ENCODE peak calls at places on chromosomes 3 and 15, in six cellular contexts. One of them, this sample, is unnamed.

GRCh38 chr3:123390865-123391613 is 57.9 kb downstream of the ADCY5 start:
- DNase-seq in neural progenitor cell: no peak
- DNase-seq in SJSA1: peak; percentile 25
- DNase-seq in tibial artery: no peak
- DNase-seq in adrenal gland: peak; percentile 73
- DNase-seq in Panc1: no peak
- DNase-seq in this sample: no peak

GRCh38 chr3:63290686-63291085 is 12.6 kb downstream of the SYNPR start:
- DNase-seq in neural progenitor cell: no peak
- DNase-seq in adrenal gland: no peak
- DNase-seq in tibial artery: no peak
- DNase-seq in Panc1: no peak
- DNase-seq in SJSA1: no peak
- DNase-seq in this sample: no peak

GRCh38 chr15:84749111-84749991 is 959 bp downstream of the ZNF592 start:
- DNase-seq in Panc1: no peak
- DNase-seq in SJSA1: peak; percentile 53
- DNase-seq in adrenal gland: peak; percentile 71
- DNase-seq in tibial artery: peak; percentile 66
- DNase-seq in neural progenitor cell: peak; percentile 53
- DNase-seq in this sample: peak; percentile 45

GRCh38 chr3:108388136-108389132 is 92.1 kb downstream of the HHLA2 start:
- DNase-seq in adrenal gland: no peak
- DNase-seq in Panc1: no peak
- DNase-seq in SJSA1: no peak
- DNase-seq in tibial artery: no peak
- DNase-seq in neural progenitor cell: no peak
- DNase-seq in this sample: no peak

GRCh38 chr3:73453676-73454075 is 171.1 kb downstream of the PDZRN3 start:
- DNase-seq in SJSA1: peak; percentile 9
- DNase-seq in Panc1: no peak
- DNase-seq in tibial artery: no peak
- DNase-seq in adrenal gland: no peak
- DNase-seq in neural progenitor cell: no peak
- DNase-seq in this sample: no peak

GRCh38 chr3:160163259-160163878 is 61.9 kb upstream of the C3orf80 start:
- DNase-seq in SJSA1: no peak
- DNase-seq in tibial artery: no peak
- DNase-seq in Panc1: peak; percentile 15
- DNase-seq in adrenal gland: no peak
- DNase-seq in neural progenitor cell: no peak
- DNase-seq in this sample: no peak

GRCh38 chr15:49247556-49248102 is 77.6 kb downstream of the GALK2 start:
- DNase-seq in SJSA1: no peak
- DNase-seq in neural progenitor cell: no peak
- DNase-seq in Panc1: no peak
- DNase-seq in tibial artery: no peak
- DNase-seq in adrenal gland: no peak
- DNase-seq in this sample: no peak

GRCh38 chr3:40464339-40465110 is 7.4 kb downstream of the RPL14 start:
- DNase-seq in Panc1: no peak
- DNase-seq in tibial artery: no peak
- DNase-seq in SJSA1: no peak
- DNase-seq in neural progenitor cell: no peak
- DNase-seq in adrenal gland: no peak
- DNase-seq in this sample: no peak

GRCh38 chr3:12193485-12194165 is 34.9 kb upstream of the TIMP4 start:
- DNase-seq in tibial artery: peak; percentile 81
- DNase-seq in Panc1: peak; percentile 86
- DNase-seq in adrenal gland: no peak
- DNase-seq in neural progenitor cell: no peak
- DNase-seq in SJSA1: peak; percentile 92
- DNase-seq in this sample: no peak

GRCh38 chr3:195187609-195188529 is 83.1 kb downstream of the XXYLT1 start:
- DNase-seq in adrenal gland: no peak
- DNase-seq in tibial artery: no peak
- DNase-seq in Panc1: no peak
- DNase-seq in neural progenitor cell: no peak
- DNase-seq in SJSA1: no peak
- DNase-seq in this sample: no peak

GRCh38 chr3:157475921-157476395 is 27.3 kb downstream of the VEPH1 start:
- DNase-seq in SJSA1: peak; percentile 5
- DNase-seq in neural progenitor cell: no peak
- DNase-seq in tibial artery: no peak
- DNase-seq in Panc1: no peak
- DNase-seq in adrenal gland: no peak
- DNase-seq in this sample: no peak

GRCh38 chr3:21154911-21155310 is 596.1 kb downstream of the ZNF385D start:
- DNase-seq in neural progenitor cell: no peak
- DNase-seq in Panc1: no peak
- DNase-seq in tibial artery: no peak
- DNase-seq in SJSA1: no peak
- DNase-seq in adrenal gland: no peak
- DNase-seq in this sample: no peak

GRCh38 chr3:181317521-181317920 is 328.0 kb upstream of the DNAJC19 start:
- DNase-seq in neural progenitor cell: peak; percentile 40
- DNase-seq in Panc1: no peak
- DNase-seq in SJSA1: no peak
- DNase-seq in adrenal gland: no peak
- DNase-seq in tibial artery: no peak
- DNase-seq in this sample: no peak

GRCh38 chr3:165954171-165954570 is 116.9 kb upstream of the BCHE start:
- DNase-seq in adrenal gland: no peak
- DNase-seq in neural progenitor cell: no peak
- DNase-seq in Panc1: no peak
- DNase-seq in tibial artery: no peak
- DNase-seq in SJSA1: no peak
- DNase-seq in this sample: no peak

GRCh38 chr3:33131328-33132018 is 17.7 kb downstream of the CRTAP start:
- DNase-seq in tibial artery: no peak
- DNase-seq in adrenal gland: peak; percentile 50
- DNase-seq in SJSA1: peak; percentile 72
- DNase-seq in neural progenitor cell: peak; percentile 83
- DNase-seq in Panc1: no peak
- DNase-seq in this sample: no peak

GRCh38 chr3:2110597-2111117 is 12.0 kb downstream of the CNTN4 start:
- DNase-seq in tibial artery: no peak
- DNase-seq in Panc1: no peak
- DNase-seq in SJSA1: no peak
- DNase-seq in neural progenitor cell: no peak
- DNase-seq in adrenal gland: no peak
- DNase-seq in this sample: no peak

GRCh38 chr3:62529230-62529629 is 155.9 kb upstream of the FEZF2 start:
- DNase-seq in SJSA1: no peak
- DNase-seq in tibial artery: no peak
- DNase-seq in adrenal gland: peak; percentile 31
- DNase-seq in neural progenitor cell: peak; percentile 82
- DNase-seq in Panc1: no peak
- DNase-seq in this sample: peak; percentile 29

GRCh38 chr3:171168086-171168485 is 141.6 kb upstream of the SLC2A2 start:
- DNase-seq in tibial artery: no peak
- DNase-seq in Panc1: no peak
- DNase-seq in SJSA1: no peak
- DNase-seq in adrenal gland: peak; percentile 83
- DNase-seq in neural progenitor cell: peak; percentile 44
- DNase-seq in this sample: no peak

GRCh38 chr3:125054436-125055164 is 1.2 kb downstream of the HEG1 start:
- DNase-seq in neural progenitor cell: peak; percentile 53
- DNase-seq in tibial artery: no peak
- DNase-seq in SJSA1: peak; percentile 78
- DNase-seq in adrenal gland: no peak
- DNase-seq in Panc1: no peak
- DNase-seq in this sample: no peak

GRCh38 chr3:116069024-116069423 is 376.3 kb downstream of the LSAMP start:
- DNase-seq in SJSA1: no peak
- DNase-seq in neural progenitor cell: no peak
- DNase-seq in Panc1: no peak
- DNase-seq in tibial artery: no peak
- DNase-seq in adrenal gland: no peak
- DNase-seq in this sample: no peak

DNA sequence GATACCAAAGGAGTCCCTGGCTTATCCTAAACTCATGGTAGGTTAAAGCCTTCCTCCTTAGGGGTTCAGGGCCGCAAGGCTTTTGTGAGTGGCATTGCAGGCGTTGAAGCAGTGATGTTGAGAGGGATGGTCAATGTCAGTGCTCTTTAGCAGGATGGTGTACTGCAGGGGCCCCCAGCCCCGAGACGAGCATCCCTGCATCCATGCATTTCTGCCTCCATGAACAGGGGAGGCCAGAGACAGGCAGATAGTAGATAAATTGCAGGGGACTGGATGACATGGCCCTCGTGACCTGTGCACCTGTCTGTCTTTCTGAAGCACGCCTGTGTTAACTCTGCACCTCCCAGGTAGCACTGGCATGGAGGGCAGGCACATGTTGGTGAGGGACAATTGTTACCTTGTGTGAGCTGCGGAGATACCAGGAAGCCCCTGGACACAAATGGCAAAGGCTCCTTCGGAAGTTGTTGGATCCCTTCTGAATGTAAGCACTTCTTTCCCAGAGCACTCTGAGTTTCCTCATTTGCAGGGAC is 133.5 kb downstream of the SNRPN start:
- DNase-seq in adrenal gland: no peak
- DNase-seq in tibial artery: peak; percentile 20
- DNase-seq in Panc1: no peak
- DNase-seq in SJSA1: no peak
- DNase-seq in neural progenitor cell: no peak
- DNase-seq in this sample: no peak
- H3K36me3 ChIP-seq in adrenal gland: peaks cover 57% of the 10 kb centered on the region
- H3K36me3 ChIP-seq in tibial artery: peaks cover 98% of the 10 kb centered on the region
- H3K36me3 ChIP-seq in Panc1: no peaks in the 10 kb centered on the region
- H3K36me3 ChIP-seq in SJSA1: no peaks in the 10 kb centered on the region
- H3K36me3 ChIP-seq in neural progenitor cell: no peaks in the 10 kb centered on the region
- H3K36me3 ChIP-seq in this sample: peaks cover 99% of the 10 kb centered on the region

GRCh38 chr15:63709365-63709764 is 112.2 kb downstream of the FBXL22 start:
- DNase-seq in SJSA1: no peak
- DNase-seq in Panc1: no peak
- DNase-seq in tibial artery: no peak
- DNase-seq in neural progenitor cell: no peak
- DNase-seq in adrenal gland: no peak
- DNase-seq in this sample: no peak
- H3K4me3 ChIP-seq in SJSA1: no peak overlapping the region
- H3K4me3 ChIP-seq in Panc1: no peak overlapping the region
- H3K4me3 ChIP-seq in tibial artery: no peak overlapping the region
- H3K4me3 ChIP-seq in neural progenitor cell: no peak overlapping the region
- H3K4me3 ChIP-seq in adrenal gland: no peak overlapping the region
- H3K4me3 ChIP-seq in this sample: no peak overlapping the region

DNA sequence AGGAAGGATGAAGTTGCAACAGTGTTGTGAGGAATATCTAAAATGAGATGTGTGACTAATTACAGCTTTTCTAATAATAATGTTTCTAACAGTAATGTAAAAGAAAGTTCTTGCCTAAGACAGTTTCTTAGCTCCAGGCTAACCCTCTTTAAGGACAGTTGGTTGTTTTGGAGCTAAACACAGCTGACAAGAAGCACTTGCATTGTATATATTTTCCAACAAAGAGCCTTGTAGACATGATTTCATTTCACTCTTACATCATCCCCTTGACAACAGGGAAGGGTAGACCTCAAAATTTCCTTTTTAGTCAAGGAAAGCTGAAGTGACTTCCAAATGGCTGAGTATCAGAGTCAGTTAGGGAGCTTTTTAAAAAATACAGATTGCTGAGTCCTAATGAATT is 4.0 kb downstream of the ARID3B start:
- DNase-seq in adrenal gland: no peak
- DNase-seq in neural progenitor cell: no peak
- DNase-seq in SJSA1: no peak
- DNase-seq in tibial artery: no peak
- DNase-seq in Panc1: no peak
- DNase-seq in this sample: no peak
- H3K36me3 ChIP-seq in adrenal gland: no peaks in the 10 kb centered on the region
- H3K36me3 ChIP-seq in neural progenitor cell: peaks cover 15% of the 10 kb centered on the region
- H3K36me3 ChIP-seq in SJSA1: peaks cover 5% of the 10 kb centered on the region
- H3K36me3 ChIP-seq in tibial artery: peaks cover 7% of the 10 kb centered on the region
- H3K36me3 ChIP-seq in Panc1: peaks cover 2% of the 10 kb centered on the region
- H3K36me3 ChIP-seq in this sample: peaks cover 6% of the 10 kb centered on the region

GRCh38 chr3:42497009-42497731 is 5.3 kb upstream of the VIPR1 start:
- DNase-seq in neural progenitor cell: peak; percentile 79
- DNase-seq in adrenal gland: no peak
- DNase-seq in SJSA1: peak; percentile 49
- DNase-seq in Panc1: no peak
- DNase-seq in tibial artery: peak; percentile 50
- DNase-seq in this sample: no peak
- H3K4me3 ChIP-seq in neural progenitor cell: no peak overlapping the region
- H3K4me3 ChIP-seq in adrenal gland: no peak overlapping the region
- H3K4me3 ChIP-seq in SJSA1: peak overlapping the region; percentile 15
- H3K4me3 ChIP-seq in Panc1: no peak overlapping the region
- H3K4me3 ChIP-seq in tibial artery: peak overlapping the region; percentile 18
- H3K4me3 ChIP-seq in this sample: no peak overlapping the region

GRCh38 chr15:40982855-40983254 is 29.6 kb downstream of the CHAC1 start:
- DNase-seq in adrenal gland: peak; percentile 41
- DNase-seq in SJSA1: peak; percentile 80
- DNase-seq in tibial artery: peak; percentile 84
- DNase-seq in neural progenitor cell: no peak
- DNase-seq in Panc1: no peak
- DNase-seq in this sample: peak; percentile 32
- H3K36me3 ChIP-seq in adrenal gland: peaks cover 98% of the 10 kb centered on the region
- H3K36me3 ChIP-seq in SJSA1: peaks cover 95% of the 10 kb centered on the region
- H3K36me3 ChIP-seq in tibial artery: peaks cover 60% of the 10 kb centered on the region
- H3K36me3 ChIP-seq in neural progenitor cell: peaks cover 5% of the 10 kb centered on the region
- H3K36me3 ChIP-seq in Panc1: peaks cover 42% of the 10 kb centered on the region
- H3K36me3 ChIP-seq in this sample: no peaks in the 10 kb centered on the region

GRCh38 chr3:27353221-27353620 is 16.0 kb downstream of the NEK10 start:
- DNase-seq in tibial artery: no peak
- DNase-seq in SJSA1: no peak
- DNase-seq in adrenal gland: no peak
- DNase-seq in neural progenitor cell: no peak
- DNase-seq in Panc1: no peak
- DNase-seq in this sample: no peak

GRCh38 chr3:27354588-27355203 is 14.5 kb downstream of the NEK10 start:
- DNase-seq in tibial artery: no peak
- DNase-seq in neural progenitor cell: peak; percentile 50
- DNase-seq in adrenal gland: no peak
- DNase-seq in SJSA1: no peak
- DNase-seq in Panc1: no peak
- DNase-seq in this sample: no peak

GRCh38 chr3:27352047-27352446 is 17.1 kb downstream of the NEK10 start:
- DNase-seq in adrenal gland: no peak
- DNase-seq in neural progenitor cell: no peak
- DNase-seq in SJSA1: no peak
- DNase-seq in tibial artery: no peak
- DNase-seq in Panc1: no peak
- DNase-seq in this sample: no peak

GRCh38 chr3:27356976-27357375 is 12.2 kb downstream of the NEK10 start:
- DNase-seq in tibial artery: no peak
- DNase-seq in neural progenitor cell: no peak
- DNase-seq in adrenal gland: no peak
- DNase-seq in Panc1: no peak
- DNase-seq in SJSA1: no peak
- DNase-seq in this sample: no peak

GRCh38 chr3:27354161-27354560 is 15.0 kb downstream of the NEK10 start:
- DNase-seq in adrenal gland: no peak
- DNase-seq in tibial artery: no peak
- DNase-seq in Panc1: no peak
- DNase-seq in SJSA1: no peak
- DNase-seq in neural progenitor cell: no peak
- DNase-seq in this sample: no peak
- H3K4me3 ChIP-seq in adrenal gland: no peak overlapping the region
- H3K4me3 ChIP-seq in tibial artery: no peak overlapping the region
- H3K4me3 ChIP-seq in Panc1: no peak overlapping the region
- H3K4me3 ChIP-seq in SJSA1: no peak overlapping the region
- H3K4me3 ChIP-seq in neural progenitor cell: no peak overlapping the region
- H3K4me3 ChIP-seq in this sample: no peak overlapping the region

GRCh38 chr15:63718590-63719035 is 115.1 kb downstream of the HERC1 start:
- DNase-seq in SJSA1: peak; percentile 7
- DNase-seq in neural progenitor cell: no peak
- DNase-seq in Panc1: no peak
- DNase-seq in adrenal gland: no peak
- DNase-seq in tibial artery: no peak
- DNase-seq in this sample: no peak
- H3K36me3 ChIP-seq in SJSA1: peaks cover 15% of the 10 kb centered on the region
- H3K36me3 ChIP-seq in neural progenitor cell: peaks cover 5% of the 10 kb centered on the region
- H3K36me3 ChIP-seq in Panc1: no peaks in the 10 kb centered on the region
- H3K36me3 ChIP-seq in adrenal gland: peaks cover 13% of the 10 kb centered on the region
- H3K36me3 ChIP-seq in tibial artery: peaks cover 39% of the 10 kb centered on the region
- H3K36me3 ChIP-seq in this sample: peaks cover 3% of the 10 kb centered on the region

This sample was measured in heart right ventricle.